ENCODE peak calls at places on chromosomes 16 and 17, in ten cellular contexts. K, Q, J, Y, V, M, F, R, C and H are unnamed samples.

GRCh38 chr17:40104570-40105471 is 4.4 kb upstream of the NR1D1 start:
- DNase-seq in K (no peak), Q (no peak), J (no peak), Y (peak), V (no peak), M (peak), F (no peak), R (no peak), C (no peak), H (no peak)

GRCh38 chr17:69267219-69267618 is 38.6 kb upstream of the ABCA10 start:
- DNase-seq in K (no peak), Q (no peak), J (no peak), Y (no peak), V (no peak), M (no peak), F (no peak), R (no peak), C (no peak), H (no peak)

GRCh38 chr16:24504467-24505345 is 34.7 kb upstream of the RBBP6 start:
- DNase-seq in K (peak), Q (peak), J (peak), Y (peak), V (peak), M (peak), F (peak), R (peak), C (no peak), H (peak)

GRCh38 chr16:2252806-2253148 is 1.4 kb upstream of the ECI1 start:
- DNase-seq in K (no peak), Q (no peak), J (no peak), Y (peak), V (no peak), M (no peak), F (no peak), R (peak), C (no peak), H (no peak)

GRCh38 chr16:87984868-87985267 is 33.6 kb downstream of the BANP start:
- DNase-seq in K (no peak), Q (no peak), J (no peak), Y (no peak), V (no peak), M (no peak), F (no peak), R (no peak), C (no peak), H (no peak)

GRCh38 chr16:88804552-88805339 is 1.2 kb downstream of the CDT1 start:
- DNase-seq in K (no peak), Q (no peak), J (no peak), Y (peak), V (peak), M (no peak), F (no peak), R (no peak), C (no peak), H (no peak)

GRCh38 chr17:17041018-17041521 is 1.2 kb upstream of the MPRIP start:
- DNase-seq in K (no peak), Q (no peak), J (peak), Y (peak), V (no peak), M (no peak), F (no peak), R (peak), C (no peak), H (no peak)

GRCh38 chr17:3998436-3998835 is 34.2 kb upstream of the ATP2A3 start:
- DNase-seq in K (no peak), Q (no peak), J (no peak), Y (no peak), V (no peak), M (no peak), F (peak), R (no peak), C (no peak), H (no peak)

GRCh38 chr16:76345093-76345735 is 68.0 kb downstream of the CNTNAP4 start:
- DNase-seq in K (no peak), Q (no peak), J (no peak), Y (no peak), V (no peak), M (no peak), F (peak), R (no peak), C (no peak), H (no peak)

GRCh38 chr16:29667755-29668154 is 4.7 kb downstream of the SPN start:
- DNase-seq in K (no peak), Q (no peak), J (no peak), Y (no peak), V (no peak), M (no peak), F (no peak), R (no peak), C (no peak), H (no peak)

GRCh38 chr16:290015-290680 is 7.2 kb downstream of the PDIA2 start:
- DNase-seq in K (no peak), Q (no peak), J (no peak), Y (no peak), V (no peak), M (no peak), F (no peak), R (no peak), C (no peak), H (no peak)

GRCh38 chr17:42273474-42274272 is 2.5 kb downstream of the STAT5B start:
- DNase-seq in K (no peak), Q (no peak), J (no peak), Y (no peak), V (no peak), M (no peak), F (no peak), R (no peak), C (no peak), H (no peak)

GRCh38 chr17:7178973-7179316 is 225 bp downstream of the ASGR1 start:
- DNase-seq in K (no peak), Q (no peak), J (no peak), Y (no peak), V (no peak), M (no peak), F (no peak), R (no peak), C (no peak), H (no peak)

GRCh38 chr17:36943250-36944220 is 5.2 kb upstream of the AATF start:
- DNase-seq in K (no peak), Q (no peak), J (no peak), Y (no peak), V (no peak), M (peak), F (no peak), R (no peak), C (no peak), H (no peak)

GRCh38 chr16:4354512-4355409 is 3.6 kb upstream of the PAM16 start:
- DNase-seq in K (no peak), Q (no peak), J (no peak), Y (no peak), V (no peak), M (no peak), F (no peak), R (no peak), C (no peak), H (no peak)

GRCh38 chr17:73013816-73014663 is 78.4 kb downstream of the SLC39A11 start:
- DNase-seq in K (no peak), Q (no peak), J (no peak), Y (no peak), V (no peak), M (no peak), F (no peak), R (no peak), C (no peak), H (no peak)

GRCh38 chr17:3817851-3818605 is 17.0 kb upstream of the ITGAE start:
- DNase-seq in K (no peak), Q (no peak), J (no peak), Y (no peak), V (no peak), M (no peak), F (no peak), R (no peak), C (no peak), H (no peak)

GRCh38 chr17:20774472-20775135 is 195.1 kb downstream of the CDRT15L2 start:
- DNase-seq in K (no peak), Q (no peak), J (no peak), Y (no peak), V (no peak), M (no peak), F (no peak), R (no peak), C (no peak), H (no peak)

GRCh38 chr16:13036600-13036999 is 135.2 kb downstream of the SHISA9 start:
- DNase-seq in K (peak), Q (peak), J (peak), Y (peak), V (peak), M (no peak), F (peak), R (peak), C (no peak), H (peak)

GRCh38 chr17:57548421-57549385 is 196.4 kb downstream of the CCDC182 start:
- DNase-seq in K (no peak), Q (no peak), J (no peak), Y (no peak), V (no peak), M (peak), F (no peak), R (no peak), C (no peak), H (no peak)

GRCh38 chr17:4483012-4483840 is 15.5 kb upstream of the SPNS2 start:
- DNase-seq in K (no peak), Q (no peak), J (peak), Y (peak), V (no peak), M (no peak), F (no peak), R (peak), C (no peak), H (no peak)